ENCODE peak calls at places on chromosomes 16 and 17, in six cellular contexts. F, U, W, T, C and V are unnamed samples.

GRCh38 chr16:57797216-57797525 is 5.1 kb downstream of the KIFC3 start:
- DNase-seq in C (no peak), T (no peak), U (no peak), W (no peak), F (no peak), V (no peak)

GRCh38 chr16:69479806-69480205 is 55.4 kb downstream of the CYB5B start:
- DNase-seq in T (no peak), C (no peak), W (no peak), U (no peak), F (no peak), V (no peak)

GRCh38 chr17:68175905-68176304 is 71.9 kb upstream of the AMZ2 start:
- DNase-seq in U (no peak), C (no peak), W (no peak), F (no peak), T (no peak), V (no peak)

GRCh38 chr17:31371511-31372097 is 19.9 kb upstream of the RAB11FIP4 start:
- DNase-seq in T (no peak), W (peak), F (no peak), C (peak), U (no peak), V (peak)

GRCh38 chr17:42653179-42654124 is 5.6 kb upstream of the TUBG2 start:
- DNase-seq in U (peak), T (peak), F (peak), W (peak), C (peak), V (peak)

GRCh38 chr16:30377812-30378235 is 3.2 kb downstream of the MYL11 start:
- DNase-seq in U (peak), W (peak), T (peak), C (peak), F (peak), V (peak)

GRCh38 chr16:9186061-9186460 is 94.6 kb downstream of the HAPSTR1 start:
- DNase-seq in U (no peak), W (no peak), C (no peak), T (no peak), F (no peak), V (no peak)

GRCh38 chr16:56637814-56638750 is at the start of gene MT1A:
- DNase-seq in C (peak), W (no peak), U (peak), F (peak), T (peak), V (peak)

GRCh38 chr17:66889480-66890230 is 54.7 kb downstream of the CACNG5 start:
- DNase-seq in T (no peak), U (no peak), F (no peak), C (no peak), W (no peak), V (no peak)

DNA sequence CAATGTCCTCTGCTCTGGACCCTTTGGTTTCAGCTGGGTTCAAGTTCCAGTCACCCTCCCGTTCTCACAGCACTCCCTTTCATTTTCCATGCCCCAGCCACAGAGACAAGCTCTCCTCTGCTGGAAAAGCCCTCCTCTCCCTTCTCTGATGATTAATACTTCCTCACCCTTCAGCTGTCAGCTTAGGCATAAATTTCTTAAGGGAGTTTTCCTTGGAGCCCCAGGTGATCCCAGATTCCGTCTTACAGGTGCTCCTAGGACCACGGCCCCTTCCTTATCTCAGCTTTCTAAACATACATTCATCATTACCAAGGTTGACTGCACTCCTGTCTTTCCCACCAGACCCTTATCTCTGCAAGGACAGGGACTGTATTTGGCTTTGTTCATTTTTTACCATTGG is 10.4 kb downstream of the CHAD start:
- DNase-seq in T (no peak), U (no peak), F (no peak), C (no peak), W (no peak), V (no peak)
- TF ChIP-seq CTCF in T (no peak), U (no peak), F (no peak), C (no peak), W (no peak), V (no peak)

GRCh38 chr16:85296859-85297698 is 184.8 kb upstream of the CIBAR2 start:
- DNase-seq in U (peak), T (no peak), C (peak), W (no peak), F (peak), V (peak)
- H3K4me3 ChIP-seq in U (no peak), T (no peak), C (no peak), W (no peak), F (no peak), V (no peak)

DNA sequence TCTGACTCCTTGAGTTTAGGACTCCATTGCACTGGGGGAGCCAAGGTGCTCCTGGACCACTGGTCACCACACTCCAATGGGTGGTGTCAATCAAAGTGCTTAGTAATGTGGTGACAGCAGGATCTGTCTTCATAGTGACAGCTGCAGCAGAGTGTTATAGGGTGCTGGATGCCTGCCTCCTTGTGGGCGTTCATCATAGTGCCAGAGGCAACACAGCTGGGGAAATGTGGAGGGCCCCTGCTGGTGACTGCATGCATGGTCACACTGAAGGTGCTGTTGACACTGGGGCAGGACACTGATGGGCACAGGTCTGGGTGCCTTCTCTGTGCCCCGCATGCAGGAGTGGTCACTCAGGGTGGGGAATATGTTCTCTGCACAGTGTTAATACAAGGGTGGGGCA is 177.5 kb upstream of the CDH8 start:
- DNase-seq in F (peak), U (no peak), C (no peak), T (no peak), W (no peak), V (no peak)
- TF ChIP-seq CTCF in F (peak), U (no peak), C (no peak), T (no peak), W (no peak), V (no peak)

DNA sequence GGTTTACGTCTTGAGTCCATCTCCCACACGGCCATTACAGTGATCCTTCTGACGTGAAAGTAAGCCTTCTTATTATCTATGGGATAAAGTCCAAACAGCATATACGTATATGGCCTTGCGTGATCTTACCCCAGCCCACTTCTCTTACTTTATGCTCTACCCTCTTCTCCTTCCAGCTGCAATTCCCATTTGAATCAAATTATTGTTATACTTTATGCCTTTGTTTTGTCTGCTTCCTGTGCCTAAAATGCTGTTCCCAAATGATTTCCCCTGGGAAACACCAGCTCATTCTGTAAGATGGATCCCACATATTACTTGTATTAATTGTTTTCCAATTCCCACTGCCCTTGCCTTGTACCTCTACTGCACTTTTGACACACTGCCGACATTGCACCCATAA is 11.2 kb downstream of the UQCRC2 start:
- DNase-seq in C (no peak), F (no peak), W (no peak), U (no peak), T (no peak), V (no peak)
- H3K4me3 ChIP-seq in C (no peak), F (no peak), W (no peak), U (no peak), T (no peak), V (no peak)